ENCODE peak calls at places on chromosomes 3 and 15, in seven cellular contexts. W is GM04503; E is stimulated activated CD4-positive, alpha-beta T cell treated with anti-CD3 and anti-CD28 coated beads, Interleukin-4, amount 100 ng/mL, for 24 hours; B is activated T-cell treated with anti-CD3 and anti-CD28 coated beads, Interleukin-2, amount 50 U/mL, for 72 hours; O is EL; Z is T47D; F is memory B cell. G is an unnamed sample.
A peak's percentile ranks its signal among the peaks of the same experiment; 100 is the strongest.

GRCh38 chr3:121621491-121621890 is 28.3 kb downstream of the FBXO40 start:
- DNase-seq in W (no peak), E (no peak), B (no peak), O (no peak), Z (no peak), F (no peak), G (no peak)

GRCh38 chr15:69314736-69315135 is 16.0 kb downstream of the PAQR5 start:
- DNase-seq in W (no peak), E (no peak), B (no peak), O (no peak), Z (no peak), F (no peak), G (no peak)

GRCh38 chr15:77797270-77797669 is 164.6 kb upstream of the LINGO1 start:
- DNase-seq in W (no peak), E (no peak), B (no peak), O (no peak), Z (no peak), F (no peak), G (no peak)

GRCh38 chr3:123050666-123051065 is 16.2 kb upstream of the PDIA5 start:
- DNase-seq in W (no peak), E (no peak), B (no peak), O (no peak), Z (no peak), F (no peak), G (no peak)

GRCh38 chr15:47715856-47716445 is 1.4 kb upstream of the SEMA6D start:
- DNase-seq in W (no peak), E (no peak), B (no peak), O (no peak), Z (no peak), F (no peak), G (peak; percentile 47)

GRCh38 chr15:77589839-77590238 is 42.9 kb downstream of the LINGO1 start:
- DNase-seq in W (no peak), E (no peak), B (no peak), O (no peak), Z (no peak), F (no peak), G (no peak)

GRCh38 chr3:31008986-31009385 is 114.5 kb upstream of the GADL1 start:
- DNase-seq in W (no peak), E (no peak), B (no peak), O (peak; percentile 56), Z (no peak), F (no peak), G (peak; percentile 9)

GRCh38 chr3:186154641-186155040 is 45.8 kb upstream of the ETV5 start:
- DNase-seq in W (no peak), E (no peak), B (no peak), O (no peak), Z (no peak), F (no peak), G (no peak)

GRCh38 chr15:93414576-93415231 is 325.7 kb upstream of the RGMA start:
- DNase-seq in W (no peak), E (no peak), B (no peak), O (no peak), Z (no peak), F (no peak), G (no peak)

G was measured in astrocyte of the spinal cord.